ENCODE peak calls at places on chromosomes 13 and 19, in eight cellular contexts. One of them, this sample, is unnamed.

GRCh38 chr13:108558489-108558888 is 70.9 kb upstream of the MYO16 start:
- DNase-seq in left ventricle myocardium inferior: no peak
- DNase-seq in CD8-positive, alpha-beta T cell: no peak
- DNase-seq in right atrium auricular region: no peak
- DNase-seq in GM23338: no peak
- DNase-seq in IMR-90: no peak
- DNase-seq in H9: no peak
- DNase-seq in tibial artery: no peak
- DNase-seq in this sample: no peak

GRCh38 chr19:16969127-16969526 is 57.5 kb downstream of the CPAMD8 start:
- DNase-seq in left ventricle myocardium inferior: no peak
- DNase-seq in CD8-positive, alpha-beta T cell: no peak
- DNase-seq in right atrium auricular region: no peak
- DNase-seq in GM23338: peak; percentile 28
- DNase-seq in IMR-90: no peak
- DNase-seq in H9: no peak
- DNase-seq in tibial artery: no peak
- DNase-seq in this sample: peak; percentile 37

GRCh38 chr13:50208826-50209335 is 193.6 kb downstream of the KCNRG start:
- DNase-seq in left ventricle myocardium inferior: peak; percentile 48
- DNase-seq in CD8-positive, alpha-beta T cell: no peak
- DNase-seq in right atrium auricular region: peak; percentile 73
- DNase-seq in GM23338: peak; percentile 54
- DNase-seq in IMR-90: peak; percentile 76
- DNase-seq in H9: peak; percentile 66
- DNase-seq in tibial artery: peak; percentile 69
- DNase-seq in this sample: no peak

GRCh38 chr19:6047741-6048231 is 62.5 kb downstream of the RFX2 start:
- DNase-seq in left ventricle myocardium inferior: no peak
- DNase-seq in CD8-positive, alpha-beta T cell: peak; percentile 8
- DNase-seq in right atrium auricular region: peak; percentile 46
- DNase-seq in GM23338: peak; percentile 88
- DNase-seq in IMR-90: peak; percentile 52
- DNase-seq in H9: peak; percentile 75
- DNase-seq in tibial artery: peak; percentile 59
- DNase-seq in this sample: peak; percentile 40

GRCh38 chr13:110445183-110445582 is 116.3 kb downstream of the RAB20 start:
- DNase-seq in left ventricle myocardium inferior: no peak
- DNase-seq in CD8-positive, alpha-beta T cell: no peak
- DNase-seq in right atrium auricular region: no peak
- DNase-seq in GM23338: no peak
- DNase-seq in IMR-90: peak; percentile 77
- DNase-seq in H9: no peak
- DNase-seq in tibial artery: no peak
- DNase-seq in this sample: no peak

GRCh38 chr19:8609210-8610040 is 1.1 kb downstream of the ADAMTS10 start:
- DNase-seq in left ventricle myocardium inferior: peak; percentile 71
- DNase-seq in CD8-positive, alpha-beta T cell: peak; percentile 24
- DNase-seq in right atrium auricular region: peak; percentile 78
- DNase-seq in GM23338: peak; percentile 87
- DNase-seq in IMR-90: peak; percentile 60
- DNase-seq in H9: peak; percentile 82
- DNase-seq in tibial artery: peak; percentile 90
- DNase-seq in this sample: no peak

GRCh38 chr19:1102407-1103106 is 1.2 kb upstream of the GPX4 start:
- DNase-seq in left ventricle myocardium inferior: no peak
- DNase-seq in CD8-positive, alpha-beta T cell: no peak
- DNase-seq in right atrium auricular region: peak; percentile 89
- DNase-seq in GM23338: no peak
- DNase-seq in IMR-90: peak; percentile 100
- DNase-seq in H9: no peak
- DNase-seq in tibial artery: peak; percentile 91
- DNase-seq in this sample: peak; percentile 85

GRCh38 chr19:6772028-6772865 is at the start of gene VAV1:
- DNase-seq in left ventricle myocardium inferior: peak; percentile 58
- DNase-seq in CD8-positive, alpha-beta T cell: peak; percentile 84
- DNase-seq in right atrium auricular region: no peak
- DNase-seq in GM23338: peak; percentile 36
- DNase-seq in IMR-90: no peak
- DNase-seq in H9: peak; percentile 46
- DNase-seq in tibial artery: no peak
- DNase-seq in this sample: no peak

GRCh38 chr19:14409157-14410053 is 9.7 kb downstream of the DDX39A start:
- DNase-seq in left ventricle myocardium inferior: no peak
- DNase-seq in CD8-positive, alpha-beta T cell: no peak
- DNase-seq in right atrium auricular region: no peak
- DNase-seq in GM23338: no peak
- DNase-seq in IMR-90: no peak
- DNase-seq in H9: no peak
- DNase-seq in tibial artery: no peak
- DNase-seq in this sample: no peak

GRCh38 chr19:14407889-14408640 is 11.1 kb downstream of the DDX39A start:
- DNase-seq in left ventricle myocardium inferior: no peak
- DNase-seq in CD8-positive, alpha-beta T cell: no peak
- DNase-seq in right atrium auricular region: no peak
- DNase-seq in GM23338: no peak
- DNase-seq in IMR-90: no peak
- DNase-seq in H9: no peak
- DNase-seq in tibial artery: no peak
- DNase-seq in this sample: no peak

GRCh38 chr19:14410054-14410774 is 8.9 kb downstream of the DDX39A start:
- DNase-seq in left ventricle myocardium inferior: no peak
- DNase-seq in CD8-positive, alpha-beta T cell: peak; percentile 55
- DNase-seq in right atrium auricular region: no peak
- DNase-seq in GM23338: no peak
- DNase-seq in IMR-90: no peak
- DNase-seq in H9: no peak
- DNase-seq in tibial artery: no peak
- DNase-seq in this sample: no peak

GRCh38 chr19:14406645-14407331 is 12.4 kb downstream of the DDX39A start:
- DNase-seq in left ventricle myocardium inferior: no peak
- DNase-seq in CD8-positive, alpha-beta T cell: no peak
- DNase-seq in right atrium auricular region: no peak
- DNase-seq in GM23338: no peak
- DNase-seq in IMR-90: no peak
- DNase-seq in H9: no peak
- DNase-seq in tibial artery: no peak
- DNase-seq in this sample: no peak

DNA sequence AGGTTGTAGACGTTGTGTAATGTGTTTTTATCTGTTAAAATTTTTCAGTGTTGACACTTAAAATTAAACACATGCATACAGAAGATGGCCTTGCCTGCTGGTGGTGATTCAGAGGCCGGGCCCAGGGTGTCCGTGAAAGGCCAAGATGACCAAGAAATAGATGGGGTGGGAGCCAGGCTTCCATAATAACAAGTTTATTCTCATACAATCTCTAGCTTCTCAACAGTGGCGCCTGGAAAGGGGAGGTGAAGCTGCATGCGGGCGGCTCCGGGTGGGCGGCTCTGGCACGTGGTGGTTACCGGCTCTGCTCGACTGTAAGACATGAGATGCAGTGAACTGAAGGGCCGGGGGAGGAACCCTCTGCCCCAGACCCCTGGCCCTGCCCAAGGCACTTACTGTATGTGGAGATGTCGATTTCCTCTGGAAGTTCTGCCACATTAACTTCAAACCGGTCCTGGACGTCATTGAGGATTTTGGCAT is 10.5 kb downstream of the DDX39A start:
- DNase-seq in left ventricle myocardium inferior: no peak
- DNase-seq in CD8-positive, alpha-beta T cell: no peak
- DNase-seq in right atrium auricular region: no peak
- DNase-seq in GM23338: no peak
- DNase-seq in IMR-90: no peak
- DNase-seq in H9: no peak
- DNase-seq in tibial artery: no peak
- DNase-seq in this sample: no peak
- H3K27ac ChIP-seq in left ventricle myocardium inferior: no peak overlapping the region
- H3K27ac ChIP-seq in CD8-positive, alpha-beta T cell: no peak overlapping the region
- H3K27ac ChIP-seq in right atrium auricular region: no peak overlapping the region
- H3K27ac ChIP-seq in GM23338: no peak overlapping the region
- H3K27ac ChIP-seq in IMR-90: no peak overlapping the region
- H3K27ac ChIP-seq in H9: no peak overlapping the region
- H3K27ac ChIP-seq in tibial artery: no peak overlapping the region
- H3K27ac ChIP-seq in this sample: peak overlapping the region; percentile 70

GRCh38 chr19:31354316-31354715 is 5.1 kb upstream of the TSHZ3 start:
- DNase-seq in left ventricle myocardium inferior: no peak
- DNase-seq in CD8-positive, alpha-beta T cell: no peak
- DNase-seq in right atrium auricular region: no peak
- DNase-seq in GM23338: peak; percentile 53
- DNase-seq in IMR-90: no peak
- DNase-seq in H9: peak; percentile 39
- DNase-seq in tibial artery: no peak
- DNase-seq in this sample: no peak

GRCh38 chr19:31357315-31357673 is 8.1 kb upstream of the TSHZ3 start:
- DNase-seq in left ventricle myocardium inferior: no peak
- DNase-seq in CD8-positive, alpha-beta T cell: no peak
- DNase-seq in right atrium auricular region: no peak
- DNase-seq in GM23338: no peak
- DNase-seq in IMR-90: no peak
- DNase-seq in H9: no peak
- DNase-seq in tibial artery: no peak
- DNase-seq in this sample: no peak

GRCh38 chr19:31355330-31356289 is 6.4 kb upstream of the TSHZ3 start:
- DNase-seq in left ventricle myocardium inferior: no peak
- DNase-seq in CD8-positive, alpha-beta T cell: no peak
- DNase-seq in right atrium auricular region: no peak
- DNase-seq in GM23338: peak; percentile 95
- DNase-seq in IMR-90: no peak
- DNase-seq in H9: peak; percentile 69
- DNase-seq in tibial artery: no peak
- DNase-seq in this sample: no peak

GRCh38 chr19:31354919-31355318 is 5.7 kb upstream of the TSHZ3 start:
- DNase-seq in left ventricle myocardium inferior: no peak
- DNase-seq in CD8-positive, alpha-beta T cell: no peak
- DNase-seq in right atrium auricular region: no peak
- DNase-seq in GM23338: peak; percentile 45
- DNase-seq in IMR-90: no peak
- DNase-seq in H9: no peak
- DNase-seq in tibial artery: no peak
- DNase-seq in this sample: no peak

DNA sequence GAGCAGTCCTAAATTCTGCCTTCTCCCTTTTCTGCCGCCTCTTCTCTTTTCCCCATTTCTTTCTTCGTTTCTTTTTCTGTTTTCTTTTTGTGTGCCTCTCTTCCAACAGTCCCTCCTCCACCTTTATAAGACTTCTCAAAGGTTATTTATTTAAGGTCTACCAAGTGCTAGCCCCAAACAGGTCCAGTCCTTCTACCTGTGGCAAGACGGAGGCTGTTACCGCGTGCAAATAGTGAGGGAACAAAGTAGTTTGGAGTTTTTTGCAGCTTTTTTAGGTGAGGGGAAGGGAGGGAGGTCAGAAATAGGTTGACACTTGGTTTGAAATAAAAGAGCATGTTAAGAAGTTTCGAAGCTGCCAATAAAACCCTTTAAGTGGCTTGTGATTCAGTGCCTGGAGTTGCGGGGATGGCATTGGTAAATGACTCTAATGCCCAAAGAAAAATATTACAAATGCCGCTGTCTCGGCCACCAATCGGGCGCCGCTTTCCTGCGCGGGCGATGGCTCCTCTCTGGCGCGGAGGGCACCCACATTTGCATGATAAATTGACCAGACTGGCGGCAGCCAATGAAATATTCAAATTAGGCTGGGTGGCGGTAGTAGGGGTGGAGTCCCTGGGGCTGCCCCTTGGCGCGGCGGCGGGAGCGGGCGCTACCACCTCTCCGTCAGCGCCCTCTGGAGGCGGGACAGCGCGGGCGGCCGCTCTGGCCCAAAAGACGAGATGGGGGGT is 7.5 kb upstream of the TSHZ3 start:
- DNase-seq in left ventricle myocardium inferior: peak; percentile 34
- DNase-seq in CD8-positive, alpha-beta T cell: peak; percentile 49
- DNase-seq in right atrium auricular region: no peak
- DNase-seq in GM23338: peak; percentile 80
- DNase-seq in IMR-90: no peak
- DNase-seq in H9: peak; percentile 77
- DNase-seq in tibial artery: no peak
- DNase-seq in this sample: no peak
- TF ChIP-seq CTCF in left ventricle myocardium inferior: peak; percentile 69
- TF ChIP-seq CTCF in CD8-positive, alpha-beta T cell: peak; percentile 34
- TF ChIP-seq CTCF in right atrium auricular region: peak; percentile 74
- TF ChIP-seq CTCF in GM23338: peak; percentile 76
- TF ChIP-seq CTCF in IMR-90: no peak
- TF ChIP-seq CTCF in H9: peak; percentile 81
- TF ChIP-seq CTCF in tibial artery: peak; percentile 36
- TF ChIP-seq CTCF in this sample: no peak

GRCh38 chr19:50327461-50328256 is 1.5 kb downstream of the KCNC3 start:
- DNase-seq in left ventricle myocardium inferior: no peak
- DNase-seq in CD8-positive, alpha-beta T cell: no peak
- DNase-seq in right atrium auricular region: no peak
- DNase-seq in GM23338: peak; percentile 23
- DNase-seq in IMR-90: no peak
- DNase-seq in H9: no peak
- DNase-seq in tibial artery: no peak
- DNase-seq in this sample: no peak

GRCh38 chr19:50326101-50326664 is 3.0 kb downstream of the KCNC3 start:
- DNase-seq in left ventricle myocardium inferior: no peak
- DNase-seq in CD8-positive, alpha-beta T cell: no peak
- DNase-seq in right atrium auricular region: no peak
- DNase-seq in GM23338: peak; percentile 64
- DNase-seq in IMR-90: no peak
- DNase-seq in H9: no peak
- DNase-seq in tibial artery: no peak
- DNase-seq in this sample: no peak

GRCh38 chr19:50328257-50329145 is 676 bp downstream of the KCNC3 start:
- DNase-seq in left ventricle myocardium inferior: no peak
- DNase-seq in CD8-positive, alpha-beta T cell: no peak
- DNase-seq in right atrium auricular region: no peak
- DNase-seq in GM23338: peak; percentile 64
- DNase-seq in IMR-90: no peak
- DNase-seq in H9: peak; percentile 38
- DNase-seq in tibial artery: no peak
- DNase-seq in this sample: no peak

GRCh38 chr19:50325310-50326100 is 3.7 kb downstream of the KCNC3 start:
- DNase-seq in left ventricle myocardium inferior: peak; percentile 62
- DNase-seq in CD8-positive, alpha-beta T cell: peak; percentile 59
- DNase-seq in right atrium auricular region: no peak
- DNase-seq in GM23338: peak; percentile 99
- DNase-seq in IMR-90: peak; percentile 13
- DNase-seq in H9: peak; percentile 97
- DNase-seq in tibial artery: no peak
- DNase-seq in this sample: peak; percentile 98

DNA sequence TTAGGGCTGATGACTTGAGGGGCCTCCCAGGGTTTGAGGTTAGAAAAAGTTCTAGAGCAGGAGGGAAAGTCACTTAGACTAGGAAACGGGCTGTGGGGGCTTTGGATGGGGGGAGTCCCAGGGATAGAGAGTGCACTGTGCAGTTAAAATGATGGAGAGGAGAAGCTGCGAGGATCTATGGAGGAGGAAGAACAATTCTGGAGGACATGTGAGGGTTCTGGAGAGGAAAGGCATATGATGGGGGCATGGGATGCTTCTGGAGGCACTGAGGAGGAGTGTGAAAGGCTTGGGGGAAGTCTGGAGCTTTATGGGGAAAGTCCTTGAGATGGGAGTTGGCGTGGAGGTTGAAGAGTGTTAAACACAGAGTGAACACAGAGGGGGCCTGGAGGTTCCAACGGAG is 2.2 kb downstream of the KCNC3 start:
- DNase-seq in left ventricle myocardium inferior: no peak
- DNase-seq in CD8-positive, alpha-beta T cell: no peak
- DNase-seq in right atrium auricular region: no peak
- DNase-seq in GM23338: no peak
- DNase-seq in IMR-90: no peak
- DNase-seq in H9: no peak
- DNase-seq in tibial artery: no peak
- DNase-seq in this sample: no peak
- H3K27ac ChIP-seq in left ventricle myocardium inferior: no peak overlapping the region
- H3K27ac ChIP-seq in CD8-positive, alpha-beta T cell: no peak overlapping the region
- H3K27ac ChIP-seq in right atrium auricular region: no peak overlapping the region
- H3K27ac ChIP-seq in GM23338: no peak overlapping the region
- H3K27ac ChIP-seq in IMR-90: no peak overlapping the region
- H3K27ac ChIP-seq in H9: no peak overlapping the region
- H3K27ac ChIP-seq in tibial artery: no peak overlapping the region
- H3K27ac ChIP-seq in this sample: no peak overlapping the region

DNA sequence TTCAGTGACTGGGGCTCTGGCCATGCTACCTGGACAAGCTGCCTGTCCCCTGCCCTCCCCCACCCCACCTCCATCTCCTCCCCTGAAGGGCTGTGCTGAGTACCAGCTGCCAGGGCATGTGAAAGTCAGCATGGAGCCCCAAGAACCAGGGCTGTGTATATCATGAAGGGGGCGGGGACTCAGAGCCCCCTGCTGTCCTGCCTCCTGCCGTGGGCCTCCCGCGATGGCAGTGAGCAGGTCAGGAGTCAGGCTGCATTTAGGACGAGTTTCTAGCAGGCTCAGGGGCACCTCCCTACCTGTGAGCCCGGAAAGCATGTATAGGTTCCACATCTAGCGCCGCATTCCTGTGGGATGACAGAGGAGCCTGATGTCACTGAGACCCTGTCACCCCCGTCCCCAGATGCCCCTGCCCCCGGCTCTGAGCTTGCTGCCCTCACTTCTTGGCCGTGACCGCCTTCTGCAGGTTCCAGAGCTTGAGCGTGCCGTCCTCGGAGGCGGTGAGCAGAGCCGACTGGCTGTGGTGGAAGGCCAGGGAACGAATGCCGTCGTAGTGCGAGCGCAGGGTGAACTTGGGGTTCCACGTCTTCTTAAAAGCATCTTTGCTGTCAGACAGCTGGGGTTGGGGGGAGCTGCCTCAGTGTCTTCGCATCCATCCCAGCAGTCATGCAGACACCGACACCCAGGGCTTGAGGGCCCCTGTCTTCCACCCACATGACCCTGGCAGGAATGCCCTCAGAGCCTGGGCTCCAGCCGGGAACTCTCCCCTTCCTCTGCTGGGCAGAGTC is 8.3 kb upstream of the PRKD2 start:
- DNase-seq in left ventricle myocardium inferior: no peak
- DNase-seq in CD8-positive, alpha-beta T cell: no peak
- DNase-seq in right atrium auricular region: no peak
- DNase-seq in GM23338: no peak
- DNase-seq in IMR-90: no peak
- DNase-seq in H9: no peak
- DNase-seq in tibial artery: no peak
- DNase-seq in this sample: no peak
- TF ChIP-seq CTCF in left ventricle myocardium inferior: no peak
- TF ChIP-seq CTCF in CD8-positive, alpha-beta T cell: no peak
- TF ChIP-seq CTCF in right atrium auricular region: no peak
- TF ChIP-seq CTCF in GM23338: no peak
- TF ChIP-seq CTCF in IMR-90: no peak
- TF ChIP-seq CTCF in H9: no peak
- TF ChIP-seq CTCF in tibial artery: no peak
- TF ChIP-seq CTCF in this sample: no peak

This sample was measured in RWPE1.